ENCODE peak calls at places on chromosome X, in ten cellular contexts. Y is transverse colon, B is K562, K is HepG2, M is A549, H is suprapubic skin, W is stomach, C is upper lobe of left lung, P is esophagus muscularis mucosa, N is ovary. X is an unnamed sample. For H3K9me3, the result is how much of the 10 kb centered on the place peaks cover.

GRCh38 chrX:72351606-72352338 is 46.1 kb upstream of the CITED1 start:
- DNase-seq in Y (no peak), B (no peak), K (no peak), M (no peak), H (no peak), W (no peak), C (no peak), P (no peak), N (no peak), X (no peak)

GRCh38 chrX:121781991-121782390 is 734.6 kb downstream of the GLUD2 start:
- DNase-seq in Y (no peak), B (no peak), K (no peak), M (no peak), H (no peak), W (no peak), C (no peak), P (no peak), N (no peak), X (no peak)

GRCh38 chrX:32571579-32571978 is 639.8 kb downstream of the DMD start:
- DNase-seq in Y (no peak), B (no peak), K (no peak), M (no peak), H (no peak), W (no peak), C (no peak), P (no peak), N (no peak), X (no peak)

GRCh38 chrX:150324035-150324728 is 38.9 kb upstream of the MAMLD1 start:
- DNase-seq in Y (no peak), B (peak), K (peak), M (peak), H (no peak), W (no peak), C (no peak), P (no peak), N (no peak), X (no peak)

GRCh38 chrX:153802513-153803045 is 8.1 kb downstream of the SSR4 start:
- DNase-seq in Y (no peak), B (no peak), K (no peak), M (no peak), H (no peak), W (no peak), C (no peak), P (no peak), N (no peak), X (no peak)

GRCh38 chrX:70554523-70554922 is 109.9 kb downstream of the DLG3 start:
- DNase-seq in Y (no peak), B (no peak), K (no peak), M (no peak), H (no peak), W (no peak), C (no peak), P (no peak), N (no peak), X (no peak)

GRCh38 chrX:868248-868647 is 237.7 kb downstream of the SHOX start:
- DNase-seq in Y (no peak), B (no peak), K (no peak), M (no peak), H (no peak), W (no peak), C (no peak), P (no peak), N (no peak), X (no peak)

GRCh38 chrX:128781506-128781905 is 729.3 kb upstream of the ACTRT1 start:
- DNase-seq in Y (peak), B (peak), K (peak), M (peak), H (no peak), W (peak), C (no peak), P (no peak), N (no peak), X (no peak)

GRCh38 chrX:139203681-139204575 is 326.6 kb upstream of the F9 start:
- DNase-seq in Y (no peak), B (no peak), K (no peak), M (no peak), H (no peak), W (peak), C (no peak), P (no peak), N (peak), X (no peak)

GRCh38 chrX:118156254-118156952 is 39.8 kb upstream of the KLHL13 start:
- DNase-seq in Y (peak), B (no peak), K (peak), M (no peak), H (no peak), W (no peak), C (no peak), P (no peak), N (no peak), X (no peak)

GRCh38 chrX:118975831-118976598 is 1.6 kb downstream of the LONRF3 start:
- DNase-seq in Y (peak), B (peak), K (peak), M (peak), H (peak), W (peak), C (peak), P (peak), N (peak), X (peak)

GRCh38 chrX:145041486-145041885 is 205.8 kb upstream of the SPANXN1 start:
- DNase-seq in Y (no peak), B (no peak), K (no peak), M (no peak), H (no peak), W (no peak), C (no peak), P (no peak), N (no peak), X (no peak)

GRCh38 chrX:18676050-18676449 is 4.1 kb upstream of the RS1 start:
- DNase-seq in Y (no peak), B (no peak), K (no peak), M (no peak), H (no peak), W (no peak), C (no peak), P (no peak), N (no peak), X (no peak)

GRCh38 chrX:39563189-39563588 is 534.6 kb downstream of the BCOR start:
- DNase-seq in Y (no peak), B (no peak), K (no peak), M (no peak), H (no peak), W (no peak), C (no peak), P (no peak), N (no peak), X (no peak)

GRCh38 chrX:109840585-109840984 is 107.5 kb upstream of the ACSL4 start:
- DNase-seq in Y (peak), B (peak), K (peak), M (peak), H (no peak), W (no peak), C (peak), P (no peak), N (no peak), X (peak)

GRCh38 chrX:135927897-135928296 is 34.4 kb downstream of the SAGE1 start:
- DNase-seq in Y (no peak), B (no peak), K (no peak), M (no peak), H (no peak), W (no peak), C (no peak), P (no peak), N (no peak), X (no peak)

GRCh38 chrX:2894885-2895292 is 34.2 kb downstream of the ARSD start:
- DNase-seq in Y (peak), B (peak), K (peak), M (peak), H (no peak), W (peak), C (peak), P (no peak), N (no peak), X (no peak)

GRCh38 chrX:134520860-134521390 is 61.0 kb downstream of the HPRT1 start:
- DNase-seq in Y (peak), B (peak), K (peak), M (peak), H (no peak), W (no peak), C (no peak), P (no peak), N (no peak), X (no peak)

GRCh38 chrX:148540114-148540513 is 39.7 kb downstream of the AFF2 start:
- DNase-seq in Y (no peak), B (peak), K (no peak), M (no peak), H (no peak), W (no peak), C (no peak), P (no peak), N (no peak), X (no peak)

GRCh38 chrX:12076046-12076445 is 62.2 kb upstream of the FRMPD4 start:
- DNase-seq in Y (no peak), B (no peak), K (no peak), M (peak), H (no peak), W (no peak), C (no peak), P (no peak), N (no peak), X (no peak)

GRCh38 chrX:149495573-149496071 is 9.5 kb downstream of the IDS start:
- DNase-seq in Y (no peak), B (no peak), K (peak), M (peak), H (no peak), W (no peak), C (no peak), P (no peak), N (no peak), X (no peak)

GRCh38 chrX:54482839-54483593 is 13.0 kb downstream of the FGD1 start:
- DNase-seq in Y (peak), B (no peak), K (no peak), M (no peak), H (no peak), W (no peak), C (no peak), P (no peak), N (peak), X (no peak)
- TF ChIP-seq EP300 in Y (no peak), B (no peak), K (no peak), M (no peak), H (no peak), W (no peak), C (no peak), P (no peak), N (no peak), X (no peak)

GRCh38 chrX:107076158-107076557 is 42.5 kb downstream of the RBM41 start:
- DNase-seq in Y (no peak), B (no peak), K (no peak), M (no peak), H (no peak), W (no peak), C (no peak), P (no peak), N (no peak), X (no peak)
- H3K9me3 ChIP-seq in Y (under half), B (under half), K (under half), M (under half), H (under half), W (under half), C (under half), P (under half), N (under half), X (under half)

DNA sequence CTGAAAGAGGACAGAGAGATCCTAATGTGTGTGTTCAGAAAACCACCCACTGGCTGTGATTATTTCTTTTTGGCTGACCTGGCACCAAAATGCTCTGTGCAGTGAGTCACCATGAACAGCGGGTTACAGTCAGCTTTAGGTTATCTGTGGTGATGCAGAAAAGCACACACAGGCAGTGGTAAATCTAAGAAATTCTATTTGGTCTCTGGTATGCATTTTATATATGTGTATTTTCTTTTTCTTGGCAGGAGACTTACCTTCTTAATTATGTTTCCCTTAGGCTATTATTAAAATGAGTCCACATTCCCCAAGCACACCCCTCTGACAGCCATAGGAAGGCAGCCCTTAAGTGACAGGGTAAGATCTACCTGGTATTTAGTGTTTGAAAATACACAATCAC is 79.1 kb upstream of the TFDP3 start:
- DNase-seq in Y (no peak), B (no peak), K (no peak), M (no peak), H (no peak), W (no peak), C (no peak), P (no peak), N (no peak), X (no peak)
- TF ChIP-seq EP300 in Y (no peak), B (no peak), K (no peak), M (no peak), H (no peak), W (no peak), C (no peak), P (no peak), N (no peak), X (no peak)

GRCh38 chrX:44975666-44976263 is 102.8 kb downstream of the KDM6A start:
- DNase-seq in Y (no peak), B (no peak), K (peak), M (peak), H (no peak), W (no peak), C (no peak), P (no peak), N (no peak), X (no peak)

GRCh38 chrX:44978976-44979375 is 106.0 kb downstream of the KDM6A start:
- DNase-seq in Y (no peak), B (no peak), K (no peak), M (no peak), H (no peak), W (no peak), C (no peak), P (no peak), N (no peak), X (no peak)

GRCh38 chrX:44980883-44981282 is 107.9 kb downstream of the KDM6A start:
- DNase-seq in Y (no peak), B (no peak), K (no peak), M (no peak), H (no peak), W (no peak), C (no peak), P (no peak), N (no peak), X (no peak)

GRCh38 chrX:44974462-44974861 is 101.5 kb downstream of the KDM6A start:
- DNase-seq in Y (no peak), B (no peak), K (no peak), M (peak), H (no peak), W (no peak), C (no peak), P (no peak), N (no peak), X (no peak)

DNA sequence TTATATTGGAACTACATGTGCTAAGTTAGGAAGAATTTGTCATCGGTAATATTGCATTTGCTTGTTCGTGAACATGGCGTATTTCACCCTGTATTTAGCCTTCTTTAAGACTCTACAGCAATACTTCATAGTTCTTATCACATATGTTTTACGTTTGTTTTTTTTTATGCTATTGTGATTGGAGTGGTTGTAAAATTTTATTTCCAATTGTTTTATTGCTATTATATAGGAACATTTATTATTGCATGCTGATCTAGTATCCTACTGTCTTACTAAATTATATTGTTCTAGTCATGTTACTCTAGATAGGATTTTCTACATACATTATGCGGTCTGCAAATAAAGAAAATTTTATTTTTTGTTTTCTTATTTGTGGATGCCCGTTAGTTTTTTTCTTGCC is 107.4 kb downstream of the KDM6A start:
- DNase-seq in Y (no peak), B (no peak), K (no peak), M (no peak), H (no peak), W (no peak), C (no peak), P (no peak), N (no peak), X (no peak)
- H3K9me3 ChIP-seq in Y (under half), B (under half), K (under half), M (under half), H (under half), W (under half), C (under half), P (under half), N (under half), X (under half)

DNA sequence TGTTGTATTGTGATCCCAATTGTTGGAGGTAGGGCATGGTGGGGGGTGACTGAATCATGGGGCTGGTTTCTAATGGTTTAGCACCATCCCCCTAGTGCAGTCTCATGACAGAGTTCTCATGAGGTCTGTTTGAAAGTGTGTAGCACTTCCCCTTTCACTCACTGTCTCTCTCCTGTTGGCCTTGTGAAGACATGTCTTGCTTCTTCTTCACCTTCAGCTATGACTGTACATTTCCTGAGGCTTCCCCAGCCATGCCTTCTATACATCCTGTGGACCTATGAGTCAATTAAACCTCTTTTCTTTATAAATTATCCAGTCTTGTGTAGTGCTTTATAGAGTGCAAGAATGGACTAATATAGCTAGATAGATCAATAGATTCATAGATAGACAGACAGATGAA is 230.0 kb downstream of the MAGEE1 start:
- DNase-seq in Y (no peak), B (no peak), K (no peak), M (no peak), H (no peak), W (no peak), C (no peak), P (no peak), N (no peak), X (no peak)
- TF ChIP-seq EP300 in Y (no peak), B (no peak), K (no peak), M (no peak), H (no peak), W (no peak), C (no peak), P (no peak), N (no peak), X (no peak)

DNA sequence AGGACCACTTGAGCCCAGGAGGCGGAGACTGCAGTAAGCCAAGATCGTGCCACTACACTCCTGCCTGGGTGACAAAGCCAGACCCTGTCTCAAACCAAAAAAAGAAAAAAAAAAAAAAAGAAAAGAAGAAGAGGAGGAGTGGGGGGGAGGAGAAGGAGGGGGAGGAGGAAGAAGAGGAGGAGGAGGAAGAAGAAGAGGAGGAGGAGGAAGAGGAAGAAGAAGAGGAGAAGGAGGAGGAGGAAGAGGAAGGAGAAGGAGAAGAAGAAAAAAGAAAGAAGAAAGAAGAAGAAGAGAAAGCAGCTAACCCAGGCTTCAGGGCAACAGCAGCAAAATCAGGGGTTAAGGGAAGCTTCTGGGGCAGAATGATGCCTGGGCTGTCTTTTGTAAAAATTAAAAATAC is 27.5 kb downstream of the VMA21 start:
- DNase-seq in Y (no peak), B (no peak), K (no peak), M (no peak), H (no peak), W (no peak), C (no peak), P (no peak), N (no peak), X (no peak)
- H3K9me3 ChIP-seq in Y (under half), B (under half), K (under half), M (under half), H (under half), W (under half), C (under half), P (under half), N (under half), X (under half)

GRCh38 chrX:15465896-15466651 is 27.1 kb downstream of the PIR start:
- DNase-seq in Y (no peak), B (peak), K (no peak), M (no peak), H (no peak), W (no peak), C (no peak), P (no peak), N (no peak), X (no peak)

GRCh38 chrX:15471016-15471415 is 22.1 kb downstream of the PIR start:
- DNase-seq in Y (peak), B (peak), K (peak), M (peak), H (peak), W (peak), C (peak), P (no peak), N (peak), X (peak)

GRCh38 chrX:15468036-15468435 is 25.1 kb downstream of the PIR start:
- DNase-seq in Y (peak), B (peak), K (no peak), M (no peak), H (peak), W (no peak), C (peak), P (no peak), N (no peak), X (no peak)

GRCh38 chrX:15472523-15472922 is 20.6 kb downstream of the PIR start:
- DNase-seq in Y (no peak), B (no peak), K (no peak), M (no peak), H (no peak), W (no peak), C (no peak), P (no peak), N (no peak), X (no peak)

DNA sequence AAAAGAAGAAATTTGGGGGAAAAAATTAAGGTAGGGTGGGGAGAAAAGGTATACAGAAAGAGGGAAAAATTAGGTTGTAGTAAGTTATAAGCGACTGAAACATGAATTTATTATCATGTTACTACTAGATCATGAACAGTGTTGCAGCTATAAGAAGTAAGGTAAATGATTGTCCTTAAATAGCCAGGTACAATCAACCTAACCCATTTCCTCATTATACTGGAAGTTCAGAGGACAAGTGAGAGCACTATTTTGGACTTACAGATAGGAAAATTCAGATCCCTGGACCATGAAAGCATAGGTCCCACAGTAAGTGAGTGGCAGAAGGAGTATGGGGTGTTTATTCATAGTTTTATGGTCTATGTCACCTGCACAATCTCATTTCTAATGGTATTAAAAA is 23.5 kb downstream of the PIR start:
- DNase-seq in Y (no peak), B (no peak), K (no peak), M (no peak), H (no peak), W (no peak), C (no peak), P (no peak), N (no peak), X (no peak)
- TF ChIP-seq EP300 in Y (no peak), B (no peak), K (no peak), M (no peak), H (no peak), W (no peak), C (no peak), P (no peak), N (no peak), X (no peak)

X was measured in tibial nerve.